ENCODE peak calls at places on chromosomes 6 and 20, in four cellular contexts. Z is GM12878, Y is HepG2, H is K562. E is an unnamed sample.

GRCh38 chr20:1856419-1856818 is 38.8 kb upstream of the SIRPA start:
- DNase-seq in Z (no peak), Y (no peak), H (no peak), E (no peak)

GRCh38 chr6:113662049-113662655 is 195.0 kb upstream of the MARCKS start:
- DNase-seq in Z (no peak), Y (no peak), H (no peak), E (no peak)

GRCh38 chr20:33362898-33363297 is 38.4 kb downstream of the CDK5RAP1 start:
- DNase-seq in Z (no peak), Y (no peak), H (no peak), E (no peak)

GRCh38 chr6:119147101-119148053 is 68.9 kb upstream of the FAM184A start:
- DNase-seq in Z (peak), Y (peak), H (peak), E (no peak)

GRCh38 chr6:68638225-68638900 is 3.3 kb downstream of the ADGRB3 start:
- DNase-seq in Z (no peak), Y (peak), H (peak), E (peak)

GRCh38 chr20:15942130-15942529 is 631.1 kb downstream of the KIF16B start:
- DNase-seq in Z (no peak), Y (no peak), H (no peak), E (no peak)

GRCh38 chr6:150567360-150567759 is 32.3 kb upstream of the PLEKHG1 start:
- DNase-seq in Z (no peak), Y (peak), H (no peak), E (no peak)

GRCh38 chr20:23995905-23996666 is 7.5 kb upstream of the GGTLC1 start:
- DNase-seq in Z (no peak), Y (peak), H (peak), E (no peak)

GRCh38 chr6:165805067-165805525 is 142.1 kb upstream of the PDE10A start:
- DNase-seq in Z (no peak), Y (no peak), H (no peak), E (peak)

GRCh38 chr6:113287396-113287795 is 569.7 kb upstream of the MARCKS start:
- DNase-seq in Z (peak), Y (no peak), H (no peak), E (no peak)

GRCh38 chr6:26455357-26455970 is 2.3 kb upstream of the BTN2A1 start:
- DNase-seq in Z (no peak), Y (no peak), H (no peak), E (no peak)

GRCh38 chr6:106746660-106747059 is 117.3 kb downstream of the QRSL1 start:
- DNase-seq in Z (no peak), Y (peak), H (no peak), E (no peak)

GRCh38 chr20:50844430-50845100 is 49.7 kb downstream of the BCAS4 start:
- DNase-seq in Z (peak), Y (peak), H (peak), E (no peak)

GRCh38 chr6:41527721-41528408 is 18.3 kb upstream of the FOXP4 start:
- DNase-seq in Z (no peak), Y (peak), H (no peak), E (peak)

GRCh38 chr6:11779308-11780096 is 899 bp upstream of the ADTRP start:
- DNase-seq in Z (no peak), Y (no peak), H (no peak), E (no peak)

GRCh38 chr6:138465007-138465645 is 34.2 kb downstream of the NHSL1 start:
- DNase-seq in Z (no peak), Y (peak), H (no peak), E (no peak)

GRCh38 chr6:16334671-16335070 is 96.3 kb downstream of the GMPR start:
- DNase-seq in Z (no peak), Y (no peak), H (no peak), E (no peak)

GRCh38 chr20:64066984-64067605 is 4.1 kb downstream of the TCEA2 start:
- DNase-seq in Z (no peak), Y (no peak), H (no peak), E (no peak)

GRCh38 chr6:18243302-18243893 is 20.9 kb downstream of the DEK start:
- DNase-seq in Z (no peak), Y (no peak), H (no peak), E (no peak)

GRCh38 chr6:79605968-79606764 is 25.0 kb upstream of the SH3BGRL2 start:
- DNase-seq in Z (no peak), Y (no peak), H (no peak), E (peak)

GRCh38 chr6:161683400-161683799 is 409.5 kb upstream of the AGPAT4 start:
- DNase-seq in Z (no peak), Y (no peak), H (no peak), E (no peak)

GRCh38 chr6:36340671-36341454 is 4.2 kb upstream of the BNIP5 start:
- DNase-seq in Z (peak), Y (peak), H (peak), E (peak)

GRCh38 chr20:23664954-23665353 is 23.9 kb downstream of the CST4 start:
- DNase-seq in Z (no peak), Y (no peak), H (no peak), E (no peak)

GRCh38 chr6:74973621-74974020 is 232.2 kb downstream of the COL12A1 start:
- DNase-seq in Z (no peak), Y (no peak), H (no peak), E (no peak)

GRCh38 chr20:57638173-57638894 is 18.1 kb upstream of the ZBP1 start:
- DNase-seq in Z (no peak), Y (no peak), H (no peak), E (no peak)

GRCh38 chr6:24926192-24926591 is 9.6 kb downstream of the RIPOR2 start:
- DNase-seq in Z (no peak), Y (peak), H (no peak), E (no peak)

GRCh38 chr6:10351678-10352220 is 63.1 kb downstream of the TFAP2A start:
- DNase-seq in Z (no peak), Y (no peak), H (no peak), E (no peak)
- TF ChIP-seq CREM in Z (no peak), Y (no peak), H (no peak), E (no peak)

DNA sequence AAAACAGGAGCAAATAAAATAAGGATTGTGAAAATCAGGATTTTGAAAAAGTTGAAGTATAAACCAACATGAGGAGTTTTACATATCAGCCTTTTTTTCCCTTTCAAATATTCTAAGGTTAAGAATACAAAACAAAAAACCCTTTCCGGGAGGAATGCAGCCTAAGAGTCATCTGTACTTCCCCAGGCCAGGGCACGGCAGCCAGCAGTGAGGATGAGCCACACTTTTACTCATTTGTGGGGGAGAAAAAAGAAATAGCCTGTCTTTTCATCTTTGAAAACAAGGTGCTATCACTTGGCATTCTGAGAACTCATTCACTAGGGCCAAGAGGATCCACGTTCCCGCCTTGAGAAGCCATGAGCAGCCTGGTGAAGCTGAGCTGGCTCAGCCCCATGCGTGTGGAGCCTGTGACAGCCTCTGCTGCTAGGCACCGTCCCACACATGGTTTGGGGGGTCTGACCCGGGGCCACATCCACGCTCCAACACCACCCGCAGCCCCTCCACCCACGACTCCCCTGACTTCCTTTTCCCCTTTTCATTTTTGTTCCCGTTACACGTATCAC is 11.2 kb downstream of the SLC22A1 start:
- DNase-seq in Z (no peak), Y (no peak), H (peak), E (no peak)
- TF ChIP-seq NR2C2 in Z (no peak), Y (no peak), H (no peak), E (no peak)

GRCh38 chr6:47203266-47203967 is 106.3 kb downstream of the TNFRSF21 start:
- DNase-seq in Z (peak), Y (no peak), H (no peak), E (no peak)
- TF ChIP-seq CREM in Z (peak), Y (no peak), H (no peak), E (no peak)

GRCh38 chr20:38127011-38127621 is 38.0 kb downstream of the TGM2 start:
- DNase-seq in Z (no peak), Y (no peak), H (peak), E (no peak)

GRCh38 chr20:38129248-38129865 is 35.7 kb downstream of the TGM2 start:
- DNase-seq in Z (no peak), Y (no peak), H (no peak), E (peak)

GRCh38 chr20:38126146-38126912 is 38.7 kb downstream of the TGM2 start:
- DNase-seq in Z (no peak), Y (no peak), H (no peak), E (no peak)

GRCh38 chr20:38128691-38129090 is 36.4 kb downstream of the TGM2 start:
- DNase-seq in Z (no peak), Y (no peak), H (no peak), E (no peak)

DNA sequence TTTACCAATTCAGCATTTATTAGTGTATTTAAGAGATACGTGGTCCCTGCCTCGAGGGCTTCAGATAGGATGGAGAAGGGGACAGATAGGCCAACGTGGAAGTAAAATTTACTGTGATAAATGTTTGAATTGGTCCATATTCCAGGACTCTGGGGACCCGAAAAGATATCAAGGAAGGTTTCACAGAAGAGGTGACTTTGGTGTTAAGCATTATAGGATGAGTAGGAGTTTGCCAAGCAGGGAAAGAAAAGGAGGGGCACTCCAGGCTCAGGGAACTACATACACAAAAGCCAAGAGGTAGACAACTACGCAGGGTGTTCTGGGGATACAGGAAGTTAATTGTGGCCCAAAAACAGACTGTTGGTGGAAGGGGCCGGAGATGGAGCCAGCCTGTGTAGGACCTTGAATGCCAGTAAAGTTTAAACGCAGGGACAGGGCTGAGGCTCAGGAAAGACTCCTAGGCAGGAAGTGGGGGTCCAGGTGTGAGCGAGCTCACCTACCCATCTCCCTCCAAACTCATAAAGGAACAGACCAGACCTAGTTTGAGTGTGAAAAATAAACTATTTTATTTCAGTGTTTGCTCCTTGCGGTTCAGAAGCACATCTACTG is 37.0 kb downstream of the TGM2 start:
- DNase-seq in Z (no peak), Y (no peak), H (no peak), E (no peak)
- TF ChIP-seq NR2C2 in Z (no peak), Y (no peak), H (no peak), E (no peak)

GRCh38 chr6:81026041-81026553 is 726.4 kb downstream of the TENT5A start:
- DNase-seq in Z (no peak), Y (no peak), H (no peak), E (no peak)
- TF ChIP-seq CREM in Z (no peak), Y (no peak), H (no peak), E (no peak)

GRCh38 chr20:9202440-9203080 is 133.7 kb downstream of the PLCB4 start:
- DNase-seq in Z (no peak), Y (no peak), H (no peak), E (no peak)

GRCh38 chr20:9203081-9203447 is 134.2 kb downstream of the PLCB4 start:
- DNase-seq in Z (no peak), Y (no peak), H (no peak), E (no peak)

GRCh38 chr20:9204979-9205378 is 136.1 kb downstream of the PLCB4 start:
- DNase-seq in Z (no peak), Y (no peak), H (no peak), E (no peak)

GRCh38 chr20:9200196-9200595 is 131.3 kb downstream of the PLCB4 start:
- DNase-seq in Z (no peak), Y (no peak), H (no peak), E (no peak)

GRCh38 chr20:9200620-9201019 is 131.7 kb downstream of the PLCB4 start:
- DNase-seq in Z (no peak), Y (no peak), H (no peak), E (no peak)
- TF ChIP-seq NR2C2 in Z (no peak), Y (no peak), H (no peak), E (no peak)

GRCh38 chr6:57143690-57144089 is 28.4 kb upstream of the BAG2 start:
- DNase-seq in Z (no peak), Y (no peak), H (no peak), E (no peak)

GRCh38 chr6:57147401-57147800 is 24.7 kb upstream of the BAG2 start:
- DNase-seq in Z (no peak), Y (no peak), H (no peak), E (no peak)

GRCh38 chr6:57147955-57148858 is 23.9 kb upstream of the BAG2 start:
- DNase-seq in Z (no peak), Y (no peak), H (no peak), E (no peak)
- TF ChIP-seq CREM in Z (no peak), Y (no peak), H (no peak), E (no peak)

GRCh38 chr20:43507150-43508080 is at the start of gene L3MBTL1:
- DNase-seq in Z (no peak), Y (peak), H (peak), E (peak)
- TF ChIP-seq NR2C2 in Z (no peak), Y (peak), H (no peak), E (peak)

E was measured in WTC11.